ENCODE peak calls at places on chromosomes 4 and X, in eight cellular contexts. One of them, this sample, is unnamed.

GRCh38 chrX:11381464-11381863 is 88.3 kb downstream of the AMELX start:
- DNase-seq in stomach: no peak
- DNase-seq in K562: peak; percentile 84
- DNase-seq in body of pancreas: peak; percentile 46
- DNase-seq in IMR-90: peak; percentile 63
- DNase-seq in H1: no peak
- DNase-seq in A549: peak; percentile 5
- DNase-seq in heart left ventricle: no peak
- DNase-seq in this sample: no peak

GRCh38 chrX:123432362-123433150 is 248.5 kb downstream of the GRIA3 start:
- DNase-seq in stomach: peak; percentile 44
- DNase-seq in K562: no peak
- DNase-seq in body of pancreas: peak; percentile 54
- DNase-seq in IMR-90: no peak
- DNase-seq in H1: no peak
- DNase-seq in A549: no peak
- DNase-seq in heart left ventricle: no peak
- DNase-seq in this sample: no peak

GRCh38 chrX:97806238-97806637 is 922.5 kb downstream of the RPA4 start:
- DNase-seq in stomach: no peak
- DNase-seq in K562: no peak
- DNase-seq in body of pancreas: no peak
- DNase-seq in IMR-90: peak; percentile 75
- DNase-seq in H1: no peak
- DNase-seq in A549: no peak
- DNase-seq in heart left ventricle: no peak
- DNase-seq in this sample: no peak

GRCh38 chr4:126174627-126175026 is 859.9 kb downstream of the FAT4 start:
- DNase-seq in stomach: no peak
- DNase-seq in K562: no peak
- DNase-seq in body of pancreas: no peak
- DNase-seq in IMR-90: no peak
- DNase-seq in H1: no peak
- DNase-seq in A549: no peak
- DNase-seq in heart left ventricle: no peak
- DNase-seq in this sample: no peak

GRCh38 chr4:107999932-108000539 is 10.3 kb downstream of the HADH start:
- DNase-seq in stomach: no peak
- DNase-seq in K562: no peak
- DNase-seq in body of pancreas: no peak
- DNase-seq in IMR-90: no peak
- DNase-seq in H1: no peak
- DNase-seq in A549: no peak
- DNase-seq in heart left ventricle: no peak
- DNase-seq in this sample: no peak

GRCh38 chr4:54226399-54227260 is 2.5 kb upstream of the PDGFRA start:
- DNase-seq in stomach: no peak
- DNase-seq in K562: no peak
- DNase-seq in body of pancreas: peak; percentile 51
- DNase-seq in IMR-90: peak; percentile 86
- DNase-seq in H1: peak; percentile 67
- DNase-seq in A549: no peak
- DNase-seq in heart left ventricle: peak; percentile 74
- DNase-seq in this sample: no peak

GRCh38 chrX:38804481-38805293 is 3.4 kb downstream of the MID1IP1 start:
- DNase-seq in stomach: peak; percentile 52
- DNase-seq in K562: peak; percentile 35
- DNase-seq in body of pancreas: peak; percentile 28
- DNase-seq in IMR-90: no peak
- DNase-seq in H1: peak; percentile 45
- DNase-seq in A549: peak; percentile 7
- DNase-seq in heart left ventricle: peak; percentile 71
- DNase-seq in this sample: no peak

GRCh38 chr4:90943311-90943710 is 816.1 kb downstream of the CCSER1 start:
- DNase-seq in stomach: no peak
- DNase-seq in K562: no peak
- DNase-seq in body of pancreas: no peak
- DNase-seq in IMR-90: no peak
- DNase-seq in H1: no peak
- DNase-seq in A549: no peak
- DNase-seq in heart left ventricle: no peak
- DNase-seq in this sample: no peak

GRCh38 chr4:176902710-176903323 is 110.1 kb upstream of the VEGFC start:
- DNase-seq in stomach: no peak
- DNase-seq in K562: no peak
- DNase-seq in body of pancreas: no peak
- DNase-seq in IMR-90: peak; percentile 95
- DNase-seq in H1: no peak
- DNase-seq in A549: no peak
- DNase-seq in heart left ventricle: no peak
- DNase-seq in this sample: no peak

GRCh38 chrX:120743266-120743665 is 113.4 kb upstream of the C1GALT1C1 start:
- DNase-seq in stomach: no peak
- DNase-seq in K562: no peak
- DNase-seq in body of pancreas: no peak
- DNase-seq in IMR-90: no peak
- DNase-seq in H1: no peak
- DNase-seq in A549: no peak
- DNase-seq in heart left ventricle: no peak
- DNase-seq in this sample: no peak

GRCh38 chr4:185834088-185834487 is 22.1 kb upstream of the SORBS2 start:
- DNase-seq in stomach: no peak
- DNase-seq in K562: no peak
- DNase-seq in body of pancreas: no peak
- DNase-seq in IMR-90: no peak
- DNase-seq in H1: no peak
- DNase-seq in A549: no peak
- DNase-seq in heart left ventricle: no peak
- DNase-seq in this sample: no peak

GRCh38 chr4:91298156-91298700 is 1005.5 kb upstream of the GRID2 start:
- DNase-seq in stomach: no peak
- DNase-seq in K562: no peak
- DNase-seq in body of pancreas: no peak
- DNase-seq in IMR-90: no peak
- DNase-seq in H1: no peak
- DNase-seq in A549: no peak
- DNase-seq in heart left ventricle: no peak
- DNase-seq in this sample: no peak

GRCh38 chr4:108738307-108738706 is 24.5 kb downstream of the ETNPPL start:
- DNase-seq in stomach: no peak
- DNase-seq in K562: peak; percentile 34
- DNase-seq in body of pancreas: no peak
- DNase-seq in IMR-90: peak; percentile 11
- DNase-seq in H1: no peak
- DNase-seq in A549: no peak
- DNase-seq in heart left ventricle: no peak
- DNase-seq in this sample: no peak

GRCh38 chr4:140149851-140150635 is 3.9 kb downstream of the MAML3 start:
- DNase-seq in stomach: peak; percentile 80
- DNase-seq in K562: peak; percentile 58
- DNase-seq in body of pancreas: peak; percentile 86
- DNase-seq in IMR-90: peak; percentile 61
- DNase-seq in H1: peak; percentile 73
- DNase-seq in A549: peak; percentile 39
- DNase-seq in heart left ventricle: peak; percentile 82
- DNase-seq in this sample: peak; percentile 96

GRCh38 chr4:140648716-140649115 is 80.0 kb upstream of the UCP1 start:
- DNase-seq in stomach: no peak
- DNase-seq in K562: no peak
- DNase-seq in body of pancreas: no peak
- DNase-seq in IMR-90: peak; percentile 16
- DNase-seq in H1: no peak
- DNase-seq in A549: no peak
- DNase-seq in heart left ventricle: no peak
- DNase-seq in this sample: peak; percentile 37

GRCh38 chr4:80322716-80323115 is 12.8 kb upstream of the CFAP299 start:
- DNase-seq in stomach: no peak
- DNase-seq in K562: peak; percentile 30
- DNase-seq in body of pancreas: no peak
- DNase-seq in IMR-90: peak; percentile 68
- DNase-seq in H1: no peak
- DNase-seq in A549: no peak
- DNase-seq in heart left ventricle: no peak
- DNase-seq in this sample: no peak

GRCh38 chr4:86594559-86595425 is 677 bp downstream of the PTPN13 start:
- DNase-seq in stomach: peak; percentile 32
- DNase-seq in K562: no peak
- DNase-seq in body of pancreas: peak; percentile 45
- DNase-seq in IMR-90: peak; percentile 84
- DNase-seq in H1: peak; percentile 73
- DNase-seq in A549: peak; percentile 21
- DNase-seq in heart left ventricle: peak; percentile 66
- DNase-seq in this sample: no peak
- TF ChIP-seq POLR2A in stomach: no peak
- TF ChIP-seq POLR2A in K562: no peak
- TF ChIP-seq POLR2A in body of pancreas: no peak
- TF ChIP-seq POLR2A in IMR-90: peak; percentile 16
- TF ChIP-seq POLR2A in H1: peak; percentile 17
- TF ChIP-seq POLR2A in A549: no peak
- TF ChIP-seq POLR2A in heart left ventricle: no peak
- TF ChIP-seq POLR2A in this sample: no peak

GRCh38 chr4:67928547-67928946 is 34.7 kb downstream of the TMPRSS11A start:
- DNase-seq in stomach: no peak
- DNase-seq in K562: peak; percentile 9
- DNase-seq in body of pancreas: no peak
- DNase-seq in IMR-90: no peak
- DNase-seq in H1: no peak
- DNase-seq in A549: no peak
- DNase-seq in heart left ventricle: no peak
- DNase-seq in this sample: no peak
- H3K27ac ChIP-seq in stomach: no peak overlapping the region
- H3K27ac ChIP-seq in K562: no peak overlapping the region
- H3K27ac ChIP-seq in body of pancreas: no peak overlapping the region
- H3K27ac ChIP-seq in IMR-90: no peak overlapping the region
- H3K27ac ChIP-seq in H1: no peak overlapping the region
- H3K27ac ChIP-seq in A549: no peak overlapping the region
- H3K27ac ChIP-seq in heart left ventricle: no peak overlapping the region
- H3K27ac ChIP-seq in this sample: no peak overlapping the region

GRCh38 chrX:46574337-46574940 is 874 bp downstream of the CHST7 start:
- DNase-seq in stomach: no peak
- DNase-seq in K562: no peak
- DNase-seq in body of pancreas: no peak
- DNase-seq in IMR-90: no peak
- DNase-seq in H1: peak; percentile 58
- DNase-seq in A549: no peak
- DNase-seq in heart left ventricle: no peak
- DNase-seq in this sample: no peak

GRCh38 chrX:46572295-46572936 is 1.1 kb upstream of the CHST7 start:
- DNase-seq in stomach: no peak
- DNase-seq in K562: no peak
- DNase-seq in body of pancreas: no peak
- DNase-seq in IMR-90: no peak
- DNase-seq in H1: no peak
- DNase-seq in A549: peak; percentile 25
- DNase-seq in heart left ventricle: no peak
- DNase-seq in this sample: no peak

GRCh38 chrX:46574941-46575381 is 1.4 kb downstream of the CHST7 start:
- DNase-seq in stomach: peak; percentile 31
- DNase-seq in K562: no peak
- DNase-seq in body of pancreas: no peak
- DNase-seq in IMR-90: no peak
- DNase-seq in H1: no peak
- DNase-seq in A549: no peak
- DNase-seq in heart left ventricle: peak; percentile 63
- DNase-seq in this sample: no peak

GRCh38 chrX:46573896-46574336 is 351 bp downstream of the CHST7 start:
- DNase-seq in stomach: peak; percentile 40
- DNase-seq in K562: no peak
- DNase-seq in body of pancreas: peak; percentile 57
- DNase-seq in IMR-90: peak; percentile 48
- DNase-seq in H1: peak; percentile 69
- DNase-seq in A549: peak; percentile 54
- DNase-seq in heart left ventricle: peak; percentile 70
- DNase-seq in this sample: no peak

DNA sequence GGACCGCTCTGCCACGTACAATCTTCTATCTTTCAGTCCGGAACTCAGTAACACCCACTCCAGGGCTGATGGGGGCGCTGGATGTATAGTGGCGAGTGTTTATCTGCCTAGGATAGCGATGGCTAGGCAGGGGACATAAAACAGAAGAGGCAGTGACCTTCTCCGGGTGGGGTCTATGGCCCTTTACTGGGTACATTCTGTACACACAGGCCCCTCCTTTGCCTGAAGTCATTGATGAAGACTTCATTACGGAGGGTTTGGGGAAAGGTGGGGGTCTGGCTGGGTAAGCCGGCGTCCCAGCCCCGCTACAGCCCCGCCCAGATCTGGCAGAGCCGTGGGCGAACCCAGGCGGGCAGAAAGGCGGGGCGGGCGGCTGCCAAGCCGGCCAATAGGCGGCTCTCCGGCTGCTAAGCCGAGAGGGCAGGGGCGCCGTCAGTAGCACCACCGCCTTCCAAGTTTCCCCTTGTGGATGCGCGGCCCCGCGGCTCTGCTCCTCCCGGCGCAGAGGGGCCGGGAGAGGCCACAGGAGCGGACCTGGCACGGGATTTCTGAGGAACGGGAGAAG is at the start of gene CHST7:
- DNase-seq in stomach: peak; percentile 52
- DNase-seq in K562: no peak
- DNase-seq in body of pancreas: peak; percentile 46
- DNase-seq in IMR-90: peak; percentile 52
- DNase-seq in H1: no peak
- DNase-seq in A549: peak; percentile 67
- DNase-seq in heart left ventricle: peak; percentile 87
- DNase-seq in this sample: no peak
- TF ChIP-seq POLR2A in stomach: no peak
- TF ChIP-seq POLR2A in K562: no peak
- TF ChIP-seq POLR2A in body of pancreas: no peak
- TF ChIP-seq POLR2A in IMR-90: peak; percentile 44
- TF ChIP-seq POLR2A in H1: no peak
- TF ChIP-seq POLR2A in A549: peak; percentile 40
- TF ChIP-seq POLR2A in heart left ventricle: no peak
- TF ChIP-seq POLR2A in this sample: no peak

GRCh38 chr4:145904413-145905177 is 34.0 kb downstream of the ZNF827 start:
- DNase-seq in stomach: no peak
- DNase-seq in K562: no peak
- DNase-seq in body of pancreas: no peak
- DNase-seq in IMR-90: peak; percentile 8
- DNase-seq in H1: no peak
- DNase-seq in A549: no peak
- DNase-seq in heart left ventricle: no peak
- DNase-seq in this sample: no peak

GRCh38 chr4:145895056-145895455 is 43.6 kb downstream of the ZNF827 start:
- DNase-seq in stomach: no peak
- DNase-seq in K562: no peak
- DNase-seq in body of pancreas: no peak
- DNase-seq in IMR-90: no peak
- DNase-seq in H1: no peak
- DNase-seq in A549: no peak
- DNase-seq in heart left ventricle: no peak
- DNase-seq in this sample: no peak

GRCh38 chr4:145902522-145902921 is 36.1 kb downstream of the ZNF827 start:
- DNase-seq in stomach: no peak
- DNase-seq in K562: no peak
- DNase-seq in body of pancreas: no peak
- DNase-seq in IMR-90: no peak
- DNase-seq in H1: no peak
- DNase-seq in A549: no peak
- DNase-seq in heart left ventricle: no peak
- DNase-seq in this sample: no peak

GRCh38 chr4:145899886-145900466 is 38.6 kb downstream of the ZNF827 start:
- DNase-seq in stomach: no peak
- DNase-seq in K562: no peak
- DNase-seq in body of pancreas: no peak
- DNase-seq in IMR-90: no peak
- DNase-seq in H1: no peak
- DNase-seq in A549: no peak
- DNase-seq in heart left ventricle: no peak
- DNase-seq in this sample: no peak

GRCh38 chr4:145898926-145899531 is 39.6 kb downstream of the ZNF827 start:
- DNase-seq in stomach: no peak
- DNase-seq in K562: no peak
- DNase-seq in body of pancreas: no peak
- DNase-seq in IMR-90: no peak
- DNase-seq in H1: no peak
- DNase-seq in A549: no peak
- DNase-seq in heart left ventricle: no peak
- DNase-seq in this sample: no peak
- H3K27ac ChIP-seq in stomach: no peak overlapping the region
- H3K27ac ChIP-seq in K562: no peak overlapping the region
- H3K27ac ChIP-seq in body of pancreas: no peak overlapping the region
- H3K27ac ChIP-seq in IMR-90: no peak overlapping the region
- H3K27ac ChIP-seq in H1: no peak overlapping the region
- H3K27ac ChIP-seq in A549: no peak overlapping the region
- H3K27ac ChIP-seq in heart left ventricle: no peak overlapping the region
- H3K27ac ChIP-seq in this sample: no peak overlapping the region

This sample was measured in esophagus muscularis mucosa.